ENCODE peak calls at places on chromosomes 3 and 15, in six cellular contexts. I, D, V, M, Z and N are unnamed samples.

GRCh38 chr3:71052725-71053124 is 530.8 kb downstream of the FOXP1 start:
- DNase-seq in I (no peak), D (no peak), V (no peak), M (no peak), Z (no peak), N (no peak)

GRCh38 chr15:40990789-40991188 is 37.5 kb downstream of the CHAC1 start:
- DNase-seq in I (no peak), D (no peak), V (no peak), M (no peak), Z (no peak), N (no peak)

GRCh38 chr3:177934001-177934891 is 602.0 kb upstream of the KCNMB2 start:
- DNase-seq in I (peak), D (peak), V (no peak), M (no peak), Z (no peak), N (peak)

GRCh38 chr3:112650472-112650871 is 9.5 kb upstream of the CCDC80 start:
- DNase-seq in I (no peak), D (no peak), V (no peak), M (no peak), Z (no peak), N (no peak)

GRCh38 chr3:9916346-9916733 is 558 bp upstream of the IL17RC start:
- DNase-seq in I (no peak), D (no peak), V (no peak), M (no peak), Z (no peak), N (no peak)

GRCh38 chr3:46965151-46965550 is 11.4 kb downstream of the CCDC12 start:
- DNase-seq in I (no peak), D (no peak), V (no peak), M (no peak), Z (no peak), N (no peak)

GRCh38 chr15:100221461-100222348 is 120.1 kb downstream of the ADAMTS17 start:
- DNase-seq in I (no peak), D (peak), V (no peak), M (no peak), Z (no peak), N (no peak)

GRCh38 chr3:104521606-104522336 is 844.9 kb upstream of the ALCAM start:
- DNase-seq in I (no peak), D (no peak), V (no peak), M (no peak), Z (no peak), N (no peak)

GRCh38 chr3:179421500-179421899 is 29.8 kb downstream of the GNB4 start:
- DNase-seq in I (no peak), D (peak), V (no peak), M (no peak), Z (no peak), N (no peak)

GRCh38 chr3:90036931-90037330 is 929.5 kb downstream of the EPHA3 start:
- DNase-seq in I (no peak), D (no peak), V (no peak), M (no peak), Z (no peak), N (no peak)

GRCh38 chr3:30184102-30184810 is 422.1 kb upstream of the TGFBR2 start:
- DNase-seq in I (no peak), D (no peak), V (no peak), M (no peak), Z (no peak), N (no peak)

GRCh38 chr3:180026997-180027396 is 9.7 kb downstream of the PEX5L start:
- DNase-seq in I (no peak), D (no peak), V (no peak), M (no peak), Z (no peak), N (no peak)

GRCh38 chr15:92624401-92624991 is 31.1 kb downstream of the FAM174B start:
- DNase-seq in I (peak), D (no peak), V (no peak), M (no peak), Z (no peak), N (peak)

GRCh38 chr15:57680021-57680420 is 26.5 kb upstream of the POLR2M start:
- DNase-seq in I (no peak), D (peak), V (no peak), M (no peak), Z (no peak), N (no peak)

GRCh38 chr3:100993309-100993708 is at the start of gene ABI3BP:
- DNase-seq in I (peak), D (peak), V (peak), M (no peak), Z (peak), N (peak)

GRCh38 chr3:122066331-122067213 is 11.4 kb downstream of the CD86 start:
- DNase-seq in I (no peak), D (no peak), V (no peak), M (no peak), Z (no peak), N (no peak)

GRCh38 chr3:184354740-184355139 is 6.7 kb downstream of the CLCN2 start:
- DNase-seq in I (no peak), D (no peak), V (no peak), M (no peak), Z (no peak), N (no peak)

GRCh38 chr3:58837863-58838255 is 171.3 kb upstream of the FAM3D start:
- DNase-seq in I (no peak), D (no peak), V (no peak), M (no peak), Z (no peak), N (no peak)

GRCh38 chr3:134033315-134033996 is 3.7 kb upstream of the SLCO2A1 start:
- DNase-seq in I (no peak), D (no peak), V (no peak), M (no peak), Z (no peak), N (no peak)

GRCh38 chr3:161854232-161854771 is 357.7 kb downstream of the OTOL1 start:
- DNase-seq in I (no peak), D (no peak), V (no peak), M (peak), Z (no peak), N (no peak)

GRCh38 chr3:39142067-39142466 is 11.3 kb downstream of the CSRNP1 start:
- DNase-seq in I (no peak), D (peak), V (peak), M (no peak), Z (no peak), N (no peak)

GRCh38 chr15:90660195-90660995 is 56.8 kb upstream of the BLM start:
- DNase-seq in I (peak), D (peak), V (no peak), M (no peak), Z (peak), N (peak)

DNA sequence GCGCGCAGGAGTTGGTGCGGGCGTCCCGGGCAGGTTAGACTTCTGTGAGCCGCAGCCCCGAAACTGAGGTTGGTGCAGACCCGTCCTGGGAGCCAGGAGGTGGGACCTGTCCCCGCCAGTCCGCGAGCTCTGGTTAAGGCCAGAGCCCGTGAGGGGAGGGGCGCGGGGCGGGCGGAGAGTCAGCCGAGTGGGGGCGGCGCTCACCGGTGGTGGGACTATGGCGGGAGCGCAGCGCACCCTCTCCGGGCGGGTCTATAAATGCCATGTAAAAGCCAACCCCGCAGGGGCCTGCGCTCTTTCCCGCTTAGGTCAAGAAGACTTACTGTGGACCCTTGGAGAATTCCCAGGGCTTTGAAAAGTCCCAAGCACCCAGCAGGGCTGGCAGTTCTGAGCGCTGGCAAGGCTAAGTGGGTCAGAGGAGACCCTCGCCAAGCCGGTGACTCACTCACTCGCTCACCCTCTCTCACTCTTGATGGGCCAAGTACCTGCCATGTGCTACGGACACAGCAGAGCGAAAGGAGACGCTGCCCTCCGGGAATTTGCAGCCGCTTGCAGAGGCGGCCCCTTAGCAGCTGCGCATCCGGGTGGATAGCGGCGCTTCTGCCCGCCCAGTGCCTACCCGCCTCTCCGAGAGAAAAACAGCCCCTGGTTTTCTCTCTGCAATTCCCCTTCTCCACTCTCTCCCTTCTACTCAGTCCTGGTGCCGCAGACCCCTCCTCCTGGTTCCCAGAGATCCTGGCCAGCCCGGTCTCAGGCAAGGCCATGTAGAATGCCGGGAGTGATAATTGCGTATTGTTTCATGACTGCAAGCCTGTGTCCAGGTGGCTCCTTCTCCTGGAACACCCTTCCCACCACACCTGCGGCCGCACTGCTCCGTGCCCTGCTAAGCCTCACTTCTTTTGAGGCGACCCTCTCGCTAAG is at the start of gene ALDH1L1:
- DNase-seq in I (no peak), D (peak), V (peak), M (peak), Z (peak), N (no peak)
- TF ChIP-seq POLR2A in I (no peak), D (peak), V (no peak), M (no peak), Z (peak), N (no peak)

DNA sequence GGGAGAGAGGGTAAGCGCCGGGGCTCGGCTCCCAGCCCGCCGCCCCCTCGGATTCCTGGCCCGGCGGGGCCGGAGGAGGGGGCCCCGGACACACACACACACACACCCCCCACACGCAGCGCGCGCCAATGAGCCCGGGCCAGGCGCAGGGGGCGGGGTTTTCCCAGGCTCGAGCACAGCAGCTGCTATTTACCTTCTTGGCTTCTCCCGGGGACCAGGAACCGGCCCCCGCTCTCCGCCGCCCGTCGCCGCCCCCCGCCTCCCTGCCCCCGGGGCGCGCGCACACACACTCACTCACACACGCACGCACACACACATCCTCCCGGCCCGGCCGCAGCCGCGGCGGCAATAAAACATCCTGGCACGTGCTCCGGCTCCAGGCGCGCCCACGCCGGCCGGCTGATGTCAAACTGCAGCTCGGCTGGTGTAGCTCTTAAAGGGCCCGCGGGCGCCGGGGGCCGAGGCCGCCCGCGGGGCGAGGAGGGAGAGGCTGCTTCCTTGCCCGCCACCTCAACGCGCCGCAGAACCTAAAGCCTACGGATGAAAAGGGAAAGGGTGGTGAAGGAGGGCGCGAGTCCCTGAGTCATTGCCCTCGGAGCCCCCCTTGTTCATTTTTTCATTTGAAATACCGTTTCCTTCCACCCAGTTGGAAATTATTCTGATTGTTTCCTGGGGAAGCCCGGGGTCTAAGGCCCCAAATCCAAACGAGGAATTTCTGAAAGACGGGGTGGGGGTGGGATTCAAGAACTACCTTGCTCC is 1.0 kb upstream of the HES1 start:
- DNase-seq in I (peak), D (peak), V (peak), M (peak), Z (peak), N (peak)
- TF ChIP-seq POLR2A in I (no peak), D (peak), V (peak), M (no peak), Z (peak), N (no peak)

GRCh38 chr3:37961622-37962455 is 28.7 kb upstream of the VILL start:
- DNase-seq in I (no peak), D (no peak), V (no peak), M (no peak), Z (no peak), N (no peak)
- TF ChIP-seq POLR2A in I (no peak), D (no peak), V (no peak), M (no peak), Z (no peak), N (no peak)

GRCh38 chr15:29316422-29316821 is 46.8 kb upstream of the NSMCE3 start:
- DNase-seq in I (no peak), D (no peak), V (no peak), M (no peak), Z (no peak), N (no peak)

GRCh38 chr15:29322407-29322806 is 52.8 kb upstream of the NSMCE3 start:
- DNase-seq in I (no peak), D (no peak), V (no peak), M (no peak), Z (no peak), N (no peak)

GRCh38 chr15:29324746-29325145 is 55.1 kb upstream of the NSMCE3 start:
- DNase-seq in I (no peak), D (no peak), V (no peak), M (no peak), Z (no peak), N (no peak)

GRCh38 chr15:29323557-29323956 is 53.9 kb upstream of the NSMCE3 start:
- DNase-seq in I (no peak), D (no peak), V (no peak), M (no peak), Z (no peak), N (no peak)

GRCh38 chr15:29319823-29320222 is 50.2 kb upstream of the NSMCE3 start:
- DNase-seq in I (no peak), D (no peak), V (no peak), M (no peak), Z (no peak), N (no peak)
- TF ChIP-seq POLR2A in I (no peak), D (no peak), V (no peak), M (no peak), Z (no peak), N (no peak)

GRCh38 chr3:125090649-125091048 is 34.9 kb upstream of the HEG1 start:
- DNase-seq in I (no peak), D (no peak), V (no peak), M (no peak), Z (no peak), N (no peak)

GRCh38 chr3:125083776-125084175 is 28.0 kb upstream of the HEG1 start:
- DNase-seq in I (no peak), D (no peak), V (no peak), M (no peak), Z (no peak), N (no peak)

GRCh38 chr3:125085166-125085565 is 29.4 kb upstream of the HEG1 start:
- DNase-seq in I (no peak), D (no peak), V (no peak), M (no peak), Z (no peak), N (no peak)

GRCh38 chr3:125087768-125088391 is 32.1 kb upstream of the HEG1 start:
- DNase-seq in I (no peak), D (no peak), V (no peak), M (no peak), Z (no peak), N (no peak)
- TF ChIP-seq POLR2A in I (no peak), D (no peak), V (no peak), M (no peak), Z (no peak), N (no peak)

GRCh38 chr3:157113832-157114505 is 46.0 kb downstream of the CCNL1 start:
- DNase-seq in I (no peak), D (no peak), V (no peak), M (no peak), Z (no peak), N (no peak)
- TF ChIP-seq POLR2A in I (no peak), D (no peak), V (no peak), M (no peak), Z (no peak), N (no peak)

GRCh38 chr3:51983578-51984268 is 388 bp downstream of the ACY1 start:
- DNase-seq in I (no peak), D (no peak), V (no peak), M (no peak), Z (no peak), N (no peak)

GRCh38 chr3:51984269-51984647 is 923 bp downstream of the ACY1 start:
- DNase-seq in I (no peak), D (no peak), V (no peak), M (no peak), Z (no peak), N (no peak)

GRCh38 chr3:51982352-51982837 is 940 bp upstream of the ACY1 start:
- DNase-seq in I (no peak), D (peak), V (peak), M (peak), Z (no peak), N (no peak)

GRCh38 chr3:51985063-51985462 is 1.7 kb downstream of the ACY1 start:
- DNase-seq in I (no peak), D (no peak), V (no peak), M (no peak), Z (no peak), N (no peak)

GRCh38 chr3:51982838-51983577 is at the start of gene ACY1:
- DNase-seq in I (peak), D (peak), V (peak), M (peak), Z (peak), N (peak)
- TF ChIP-seq POLR2A in I (no peak), D (peak), V (peak), M (no peak), Z (peak), N (no peak)